ENCODE peak calls at places on chromosome 22, in eight cellular contexts. B is caudate nucleus; N is left ventricle myocardium inferior; K is EH; J is progenitor cell of endocrine pancreas; P is heart right ventricle; X is stimulated activated CD8-positive, alpha-beta memory T cell treated with anti-CD3 and anti-CD28 coated beads, Interleukin-7, amount 100 ng/mL, for 1 hour; G is naive thymus-derived CD8-positive, alpha-beta T cell. V is an unnamed sample.

GRCh38 chr22:17476838-17477237 is 86.5 kb upstream of the SLC25A18 start:
- DNase-seq in B (no peak), N (no peak), K (no peak), J (no peak), P (no peak), X (no peak), G (no peak), V (no peak)

GRCh38 chr22:31344369-31345330 is 1.5 kb downstream of the PATZ1 start:
- DNase-seq in B (no peak), N (peak; percentile 35), K (peak; percentile 58), J (no peak), P (peak; percentile 19), X (peak; percentile 4), G (peak; percentile 22), V (no peak)

GRCh38 chr22:46364341-46365165 is 29.0 kb downstream of the TRMU start:
- DNase-seq in B (no peak), N (no peak), K (no peak), J (no peak), P (no peak), X (no peak), G (no peak), V (no peak)

GRCh38 chr22:35258144-35258988 is 1.1 kb downstream of the HMGXB4 start:
- DNase-seq in B (no peak), N (no peak), K (peak; percentile 40), J (no peak), P (no peak), X (no peak), G (no peak), V (peak; percentile 29)

GRCh38 chr22:25741692-25742626 is at the start of gene MYO18B:
- DNase-seq in B (no peak), N (peak; percentile 79), K (no peak), J (no peak), P (peak; percentile 84), X (no peak), G (no peak), V (no peak)

GRCh38 chr22:39714321-39714720 is 143.8 kb downstream of the CACNA1I start:
- DNase-seq in B (no peak), N (no peak), K (no peak), J (no peak), P (no peak), X (no peak), G (no peak), V (no peak)

GRCh38 chr22:26541167-26541819 is 29.0 kb upstream of the TFIP11 start:
- DNase-seq in B (no peak), N (no peak), K (no peak), J (no peak), P (no peak), X (no peak), G (no peak), V (no peak)

GRCh38 chr22:45304971-45305370 is 4.8 kb upstream of the FAM118A start:
- DNase-seq in B (no peak), N (no peak), K (peak; percentile 29), J (no peak), P (no peak), X (no peak), G (no peak), V (peak; percentile 27)

GRCh38 chr22:47206819-47207218 is 444.4 kb downstream of the TBC1D22A start:
- DNase-seq in B (no peak), N (no peak), K (no peak), J (no peak), P (no peak), X (no peak), G (no peak), V (no peak)

GRCh38 chr22:37184380-37184755 is 3.7 kb downstream of the C1QTNF6 start:
- DNase-seq in B (no peak), N (peak; percentile 10), K (no peak), J (no peak), P (no peak), X (no peak), G (no peak), V (no peak)

V was measured in RPMI7951.